ENCODE peak calls at places on chromosome 10, in nine cellular contexts. W is Karpas-422, Z is heart left ventricle, D is psoas muscle, G is upper lobe of right lung, S is osteoblast, Q is neural progenitor cell, O is GM23248, F is A549. J is an unnamed sample.
A peak's percentile ranks its signal among the peaks of the same experiment; 100 is the strongest.

GRCh38 chr10:87818505-87819273 is 663 bp upstream of the ATAD1 start:
- DNase-seq in W (peak; percentile 74), G (peak; percentile 67), F (peak; percentile 30), Z (no peak), S (peak; percentile 63), Q (peak; percentile 40), O (peak; percentile 63), D (no peak), J (peak; percentile 17)

GRCh38 chr10:127012769-127013152 is 107.5 kb downstream of the DOCK1 start:
- DNase-seq in F (no peak), Z (peak; percentile 90), S (no peak), Q (no peak), W (no peak), G (peak; percentile 88), O (peak; percentile 21), D (peak; percentile 60), J (peak; percentile 74)

GRCh38 chr10:8596929-8597472 is 542.5 kb downstream of the GATA3 start:
- DNase-seq in Z (no peak), F (no peak), S (no peak), W (no peak), G (no peak), O (no peak), D (no peak), Q (no peak), J (no peak)

GRCh38 chr10:73910764-73911552 is at the start of gene PLAU:
- DNase-seq in Q (peak; percentile 85), F (no peak), S (peak; percentile 92), D (peak; percentile 59), W (peak; percentile 82), O (peak; percentile 65), Z (peak; percentile 73), G (peak; percentile 79), J (no peak)

GRCh38 chr10:43403911-43404674 is 4.9 kb downstream of the HNRNPF start:
- DNase-seq in F (no peak), Z (no peak), G (no peak), O (peak; percentile 29), D (no peak), S (no peak), Q (no peak), W (no peak), J (no peak)

GRCh38 chr10:1400129-1400865 is 337.0 kb downstream of the ADARB2 start:
- DNase-seq in D (no peak), Q (no peak), O (no peak), S (no peak), Z (no peak), F (no peak), W (no peak), G (no peak), J (no peak)

GRCh38 chr10:13089345-13089744 is 10.6 kb upstream of the OPTN start:
- DNase-seq in G (no peak), Q (no peak), W (no peak), Z (no peak), D (no peak), S (no peak), F (no peak), O (no peak), J (no peak)

GRCh38 chr10:71219918-71220688 is 7.7 kb downstream of the UNC5B start:
- DNase-seq in Z (no peak), G (peak; percentile 22), F (no peak), W (no peak), D (no peak), Q (no peak), O (no peak), S (no peak), J (peak; percentile 8)

GRCh38 chr10:13633689-13634088 is 46.9 kb downstream of the PRPF18 start:
- DNase-seq in S (peak; percentile 79), W (no peak), O (no peak), G (no peak), Q (peak; percentile 55), F (no peak), Z (peak; percentile 86), D (peak; percentile 69), J (peak; percentile 41)

GRCh38 chr10:71285180-71285545 is 33.9 kb upstream of the SLC29A3 start:
- DNase-seq in O (peak; percentile 65), D (peak; percentile 48), S (peak; percentile 97), W (peak; percentile 76), Z (peak; percentile 58), Q (peak; percentile 86), F (peak; percentile 68), G (no peak), J (no peak)

GRCh38 chr10:86964061-86964846 is 4.0 kb upstream of the ADIRF start:
- DNase-seq in Z (no peak), D (no peak), W (no peak), Q (no peak), O (no peak), F (no peak), S (peak; percentile 48), G (no peak), J (no peak)

GRCh38 chr10:31071232-31071999 is 39.8 kb upstream of the ZNF438 start:
- DNase-seq in Z (peak; percentile 34), S (peak; percentile 62), D (peak; percentile 22), Q (no peak), F (no peak), G (no peak), O (peak; percentile 72), W (no peak), J (peak; percentile 30)

GRCh38 chr10:97336942-97337719 is 2.6 kb upstream of the FRAT2 start:
- DNase-seq in Z (no peak), Q (peak; percentile 94), O (no peak), F (no peak), G (no peak), S (no peak), D (no peak), W (no peak), J (no peak)

GRCh38 chr10:97335995-97336394 is 1.5 kb upstream of the FRAT2 start:
- DNase-seq in F (no peak), Q (no peak), G (no peak), Z (no peak), O (no peak), D (no peak), W (no peak), S (no peak), J (no peak)

GRCh38 chr10:97335188-97335619 is 675 bp upstream of the FRAT2 start:
- DNase-seq in Z (peak; percentile 40), D (no peak), S (no peak), F (no peak), Q (peak; percentile 72), G (peak; percentile 66), O (no peak), W (no peak), J (no peak)

GRCh38 chr10:97338041-97338440 is 3.5 kb upstream of the FRAT2 start:
- DNase-seq in D (no peak), Z (no peak), Q (peak; percentile 62), W (no peak), G (no peak), F (no peak), O (no peak), S (no peak), J (no peak)

GRCh38 chr10:97336446-97336845 is 1.9 kb upstream of the FRAT2 start:
- DNase-seq in S (no peak), Z (no peak), Q (no peak), F (no peak), D (no peak), W (peak; percentile 45), O (peak; percentile 36), G (no peak), J (no peak)
- H3K4me1 ChIP-seq in S (peaks cover 20% of the 10 kb centered on the region), Z (peaks cover 25% of the 10 kb centered on the region), Q (peaks cover 45% of the 10 kb centered on the region), F (peaks cover 31% of the 10 kb centered on the region), D (peaks cover 10% of the 10 kb centered on the region), W (peaks cover 31% of the 10 kb centered on the region), O (peaks cover 16% of the 10 kb centered on the region), G (peaks cover 34% of the 10 kb centered on the region), J (peaks cover 31% of the 10 kb centered on the region)

GRCh38 chr10:113709221-113709838 is 29.6 kb downstream of the CASP7 start:
- DNase-seq in W (no peak), O (peak; percentile 84), Q (no peak), D (no peak), S (peak; percentile 82), F (no peak), Z (no peak), G (no peak), J (no peak)
- H3K27ac ChIP-seq in W (no peak overlapping the region), O (peak overlapping the region; percentile 48), Q (no peak overlapping the region), D (no peak overlapping the region), S (peak overlapping the region; percentile 34), F (peak overlapping the region; percentile 14), Z (no peak overlapping the region), G (no peak overlapping the region), J (no peak overlapping the region)

GRCh38 chr10:68079434-68079833 is 4.4 kb upstream of the HERC4 start:
- DNase-seq in D (no peak), S (no peak), O (no peak), Z (no peak), F (no peak), G (no peak), W (no peak), Q (no peak), J (no peak)
- H3K4me1 ChIP-seq in D (peaks cover 11% of the 10 kb centered on the region), S (peaks cover 25% of the 10 kb centered on the region), O (peaks cover 20% of the 10 kb centered on the region), Z (peaks cover 5% of the 10 kb centered on the region), F (peaks cover 32% of the 10 kb centered on the region), G (peaks cover 5% of the 10 kb centered on the region), W (peaks cover 6% of the 10 kb centered on the region), Q (peaks cover 4% of the 10 kb centered on the region), J (peaks cover 20% of the 10 kb centered on the region)

GRCh38 chr10:6197274-6197673 is 5.5 kb upstream of the PFKFB3 start:
- DNase-seq in Q (no peak), S (no peak), G (no peak), W (no peak), D (no peak), Z (no peak), F (no peak), O (peak; percentile 30), J (no peak)
- H3K27ac ChIP-seq in Q (no peak overlapping the region), S (no peak overlapping the region), G (peak overlapping the region; percentile 4), W (no peak overlapping the region), D (peak overlapping the region; percentile 92), Z (no peak overlapping the region), F (no peak overlapping the region), O (no peak overlapping the region), J (peak overlapping the region; percentile 95)

DNA sequence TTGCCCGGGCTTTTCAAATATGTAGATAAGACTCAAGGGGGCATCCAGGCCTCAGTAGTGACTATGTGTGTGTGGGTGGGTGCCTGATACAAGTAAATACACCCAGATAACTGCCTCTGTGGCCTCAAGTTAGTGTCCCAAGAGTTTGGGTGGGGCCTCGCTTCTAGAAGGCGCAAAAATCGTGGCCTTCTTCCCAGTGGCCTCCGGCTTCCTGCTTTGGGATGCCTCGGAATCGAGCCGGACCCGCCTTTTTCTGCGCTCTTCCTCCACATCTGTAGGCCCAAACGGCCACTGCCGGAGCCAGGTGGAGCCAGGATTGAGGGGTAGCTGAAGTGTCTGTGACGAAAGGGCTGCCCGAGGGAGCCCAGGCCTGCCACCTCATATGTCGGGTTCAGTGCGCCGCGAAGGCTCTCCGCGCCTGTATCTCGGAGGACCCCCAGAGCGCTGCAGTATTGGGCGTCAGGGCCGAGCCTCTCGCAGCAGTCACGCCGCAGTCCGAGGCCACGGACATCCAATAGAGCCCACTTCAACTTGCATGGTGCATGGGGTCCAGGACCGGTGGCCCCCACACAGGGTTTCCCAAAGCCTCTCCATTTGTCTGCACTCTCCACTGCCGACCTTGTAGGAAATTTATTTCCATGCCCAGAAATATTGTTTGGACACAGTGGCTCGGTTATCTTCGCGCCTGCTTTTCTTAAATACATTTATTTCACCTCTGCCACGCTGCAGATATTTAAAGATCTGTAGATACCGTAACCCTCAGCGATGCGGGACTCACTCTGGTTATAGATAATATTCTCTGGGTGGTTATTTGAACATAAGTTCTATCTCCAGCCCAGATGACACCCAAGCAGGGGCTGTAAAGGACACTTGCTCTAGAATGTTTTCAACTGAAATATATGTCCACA is 4.8 kb upstream of the ZNF503 start:
- DNase-seq in O (no peak), S (no peak), W (no peak), D (no peak), Q (peak; percentile 50), Z (no peak), G (peak; percentile 67), F (no peak), J (no peak)
- H3K4me1 ChIP-seq in O (no peaks in the 10 kb centered on the region), S (peaks cover 12% of the 10 kb centered on the region), W (no peaks in the 10 kb centered on the region), D (peaks cover 11% of the 10 kb centered on the region), Q (peaks cover 40% of the 10 kb centered on the region), Z (peaks cover 38% of the 10 kb centered on the region), G (peaks cover 24% of the 10 kb centered on the region), F (peaks cover 9% of the 10 kb centered on the region), J (peaks cover 4% of the 10 kb centered on the region)

J was measured in gastrocnemius medialis.